ENCODE peak calls at places on chromosomes 12 and 14, in eight cellular contexts. G is AG09309; K is dorsolateral prefrontal cortex; P is NCI-H1092 treated with DMSO at 0.1 percent for 48 hours; Q is stimulated activated naive B cell treated with anti-CD40 and anti-IgM and Interleukin-4, amounts not matched to agents 10 μg/mL and 1 μg/mL and 100 μg/mL, for 72 hours; S is CD8-positive, alpha-beta T cell; J is neural progenitor cell; T is psoas muscle. X is an unnamed sample.

GRCh38 chr12:13210022-13210539 is 13.6 kb downstream of the EMP1 start:
- DNase-seq in K (no peak), S (no peak), G (no peak), J (peak), Q (no peak), P (no peak), T (no peak), X (no peak)

GRCh38 chr12:2225736-2226135 is 172.9 kb downstream of the CACNA1C start:
- DNase-seq in P (no peak), T (no peak), G (no peak), S (no peak), K (no peak), Q (no peak), J (no peak), X (no peak)

GRCh38 chr14:103688906-103689902 is 26.0 kb downstream of the XRCC3 start:
- DNase-seq in K (no peak), Q (no peak), G (no peak), P (no peak), S (no peak), T (no peak), J (no peak), X (no peak)

GRCh38 chr12:116194935-116195431 is 82.5 kb downstream of the MED13L start:
- DNase-seq in T (no peak), J (no peak), P (no peak), G (no peak), Q (peak), K (no peak), S (no peak), X (no peak)

GRCh38 chr14:76769636-76770292 is 8.5 kb downstream of the VASH1 start:
- DNase-seq in T (no peak), K (no peak), S (no peak), G (no peak), J (no peak), Q (no peak), P (no peak), X (no peak)

GRCh38 chr12:65199604-65200003 is 30.2 kb downstream of the LEMD3 start:
- DNase-seq in S (no peak), J (no peak), Q (no peak), G (no peak), T (no peak), P (no peak), K (no peak), X (no peak)

GRCh38 chr14:49997991-49998390 is 105.1 kb downstream of the ARF6 start:
- DNase-seq in T (no peak), G (no peak), Q (no peak), J (no peak), S (no peak), P (no peak), K (peak), X (no peak)

GRCh38 chr14:99730876-99731351 is 46.8 kb downstream of the CYP46A1 start:
- DNase-seq in K (no peak), Q (no peak), P (no peak), G (no peak), S (no peak), J (no peak), T (peak), X (no peak)

GRCh38 chr12:63821781-63822251 is 22.7 kb upstream of the SRGAP1 start:
- DNase-seq in T (peak), S (no peak), P (no peak), K (peak), J (no peak), Q (peak), G (no peak), X (no peak)

GRCh38 chr12:13288937-13289643 is 92.6 kb downstream of the EMP1 start:
- DNase-seq in K (no peak), Q (no peak), J (no peak), T (no peak), G (no peak), S (no peak), P (peak), X (no peak)

GRCh38 chr12:32671930-32672785 is 6.9 kb upstream of the DNM1L start:
- DNase-seq in G (peak), T (no peak), K (peak), S (no peak), J (peak), Q (peak), P (peak), X (peak)

GRCh38 chr14:79473676-79474075 is 737.6 kb downstream of the DIO2 start:
- DNase-seq in G (no peak), P (no peak), Q (no peak), S (no peak), K (peak), T (no peak), J (peak), X (no peak)

GRCh38 chr12:6945613-6946012 is 1.8 kb downstream of the C12orf57 start:
- DNase-seq in K (no peak), J (no peak), P (no peak), G (no peak), S (no peak), Q (no peak), T (peak), X (no peak)

GRCh38 chr12:53805801-53806200 is 54.0 kb upstream of the CISTR start:
- DNase-seq in Q (no peak), J (no peak), T (no peak), K (no peak), G (no peak), S (no peak), P (no peak), X (no peak)